ENCODE peak calls at places on chromosome 9, in six cellular contexts. C, O, D, Q, E and A are unnamed samples. For H3K27me3, the result is how much of the 10 kb centered on the place peaks cover.

GRCh38 chr9:2109066-2109650 is 94.0 kb downstream of the SMARCA2 start:
- DNase-seq in Q (no peak), D (no peak), O (peak), E (no peak), C (no peak), A (peak)

GRCh38 chr9:78994476-78994875 is 577.3 kb upstream of the TLE4 start:
- DNase-seq in C (no peak), Q (no peak), O (no peak), E (peak), D (no peak), A (no peak)

GRCh38 chr9:34701023-34701768 is 8.7 kb downstream of the CCL21 start:
- DNase-seq in O (peak), D (peak), Q (peak), C (peak), E (peak), A (no peak)

GRCh38 chr9:115379719-115380118 is 261.8 kb upstream of the TNC start:
- DNase-seq in E (no peak), D (no peak), O (no peak), Q (no peak), C (no peak), A (no peak)

GRCh38 chr9:72844440-72844768 is 108.4 kb downstream of the ALDH1A1 start:
- DNase-seq in C (no peak), O (no peak), D (no peak), E (no peak), Q (no peak), A (no peak)

GRCh38 chr9:136429683-136430590 is 9.7 kb downstream of the INPP5E start:
- DNase-seq in E (no peak), O (no peak), Q (no peak), D (no peak), C (no peak), A (no peak)

GRCh38 chr9:32350682-32351081 is 33.8 kb upstream of the ACO1 start:
- DNase-seq in O (peak), D (peak), E (peak), C (no peak), Q (no peak), A (no peak)

GRCh38 chr9:88905506-88905905 is 85.8 kb upstream of the S1PR3 start:
- DNase-seq in D (no peak), E (no peak), Q (no peak), O (peak), C (no peak), A (no peak)

GRCh38 chr9:131919181-131919580 is 160.5 kb downstream of the MED27 start:
- DNase-seq in C (no peak), E (no peak), D (no peak), Q (no peak), O (no peak), A (no peak)

GRCh38 chr9:71403106-71403505 is 281.7 kb upstream of the TRPM3 start:
- DNase-seq in E (no peak), O (no peak), D (no peak), Q (no peak), C (no peak), A (no peak)

GRCh38 chr9:129868571-129869486 is 33.6 kb downstream of the USP20 start:
- DNase-seq in Q (no peak), C (no peak), E (no peak), O (no peak), D (peak), A (no peak)

GRCh38 chr9:137127301-137128157 is 11.4 kb upstream of the GRIN1 start:
- DNase-seq in Q (no peak), C (peak), O (no peak), E (peak), D (peak), A (no peak)

GRCh38 chr9:112271466-112272098 is 61.8 kb downstream of the PTBP3 start:
- DNase-seq in D (no peak), Q (no peak), C (no peak), O (peak), E (no peak), A (no peak)

GRCh38 chr9:137129089-137129455 is 9.9 kb upstream of the GRIN1 start:
- DNase-seq in D (peak), Q (no peak), O (peak), E (no peak), C (peak), A (no peak)

GRCh38 chr9:75150512-75150911 is 62.2 kb downstream of the OSTF1 start:
- DNase-seq in Q (no peak), D (no peak), E (no peak), C (no peak), O (no peak), A (no peak)

GRCh38 chr9:83382421-83382820 is 155.8 kb downstream of the FRMD3 start:
- DNase-seq in E (no peak), C (no peak), D (no peak), Q (no peak), O (no peak), A (no peak)

GRCh38 chr9:4243113-4243512 is 56.8 kb downstream of the GLIS3 start:
- DNase-seq in E (no peak), D (peak), C (no peak), Q (no peak), O (no peak), A (no peak)

GRCh38 chr9:114387678-114388431 is at the start of gene AKNA:
- DNase-seq in E (peak), Q (peak), O (peak), C (peak), D (peak), A (no peak)

GRCh38 chr9:121945281-121945680 is 147.8 kb downstream of the TTLL11 start:
- DNase-seq in D (no peak), E (no peak), Q (no peak), O (no peak), C (no peak), A (no peak)
- H3K27me3 ChIP-seq in D (under half), E (under half), Q (under half), O (under half), C (under half), A (under half)

GRCh38 chr9:18438951-18439350 is 35.0 kb upstream of the ADAMTSL1 start:
- DNase-seq in D (no peak), O (no peak), E (no peak), C (no peak), Q (no peak), A (no peak)
- H3K4me3 ChIP-seq in D (no peak), O (peak), E (no peak), C (no peak), Q (peak), A (no peak)

DNA sequence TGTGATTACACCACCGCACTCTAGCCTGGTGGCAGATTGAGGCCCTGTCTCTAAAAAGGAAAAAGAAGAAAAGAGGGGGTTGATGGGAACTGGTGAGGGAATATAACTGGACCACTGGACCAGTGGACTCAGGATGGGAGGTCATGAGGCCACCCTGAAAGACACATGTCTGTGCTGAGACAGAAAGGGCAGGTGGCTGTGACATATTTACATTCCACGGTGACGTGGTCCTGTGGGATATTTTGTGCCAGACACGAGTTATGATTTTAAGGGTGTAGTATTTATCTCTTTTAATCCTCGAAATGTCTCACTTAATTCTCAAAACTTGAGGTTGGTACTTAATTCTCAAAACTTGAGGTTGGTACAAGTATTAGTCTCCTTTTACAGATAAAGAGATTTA is 32.9 kb downstream of the LHX2 start:
- DNase-seq in C (no peak), Q (no peak), E (no peak), D (no peak), O (no peak), A (no peak)
- H3K27me3 ChIP-seq in C (under half), Q (under half), E (under half), D (under half), O (under half), A (under half)

GRCh38 chr9:6049798-6050197 is 34.4 kb upstream of the RANBP6 start:
- DNase-seq in D (no peak), O (no peak), C (no peak), Q (no peak), E (peak), A (no peak)

GRCh38 chr9:6051511-6051950 is 36.1 kb upstream of the RANBP6 start:
- DNase-seq in E (peak), O (no peak), Q (no peak), D (no peak), C (no peak), A (no peak)

GRCh38 chr9:6055213-6055612 is 39.8 kb upstream of the RANBP6 start:
- DNase-seq in E (peak), C (no peak), Q (peak), O (peak), D (peak), A (peak)

GRCh38 chr9:6052520-6052919 is 37.1 kb upstream of the RANBP6 start:
- DNase-seq in O (no peak), Q (no peak), C (no peak), D (no peak), E (no peak), A (no peak)

DNA sequence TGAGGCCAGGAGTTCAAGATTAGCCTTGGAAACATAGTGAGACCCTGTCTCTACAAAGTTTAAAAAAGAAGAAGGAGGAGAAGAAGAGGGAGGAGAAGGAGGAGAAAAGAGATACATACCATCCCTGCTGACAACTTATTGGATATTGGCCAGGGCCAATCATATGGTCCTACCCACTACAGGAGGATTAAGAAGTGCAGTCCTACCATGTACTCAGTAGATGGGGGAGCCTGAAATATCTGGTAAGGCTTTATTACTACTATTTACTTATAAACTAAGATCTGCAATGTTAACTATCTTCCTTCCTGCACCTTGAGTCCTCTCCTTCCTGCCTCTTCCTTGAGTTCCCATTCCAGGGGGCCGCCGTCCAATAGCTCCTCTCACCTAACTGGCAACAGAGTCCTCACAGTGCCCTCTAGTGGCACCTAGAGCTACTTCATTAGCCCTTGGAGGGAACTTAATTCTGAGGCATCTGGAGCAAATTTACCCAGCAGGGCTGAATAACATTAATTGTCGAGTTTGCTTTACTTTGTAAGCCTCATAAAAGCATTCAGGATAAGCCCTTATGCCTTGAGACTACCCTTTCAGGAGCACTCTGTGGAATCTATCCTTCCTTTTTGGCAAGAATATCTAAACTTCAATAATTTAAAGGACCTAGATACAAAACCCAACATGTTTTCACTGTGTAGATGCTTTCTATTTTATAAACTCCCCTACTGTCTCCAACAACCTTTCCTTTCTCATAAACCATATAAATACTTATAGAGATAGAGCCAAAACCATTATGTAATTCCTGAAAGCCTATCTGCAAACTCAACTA is 39.1 kb upstream of the RANBP6 start:
- DNase-seq in Q (peak), O (peak), D (peak), E (peak), C (no peak), A (peak)
- H3K4me3 ChIP-seq in Q (no peak), O (no peak), D (no peak), E (no peak), C (no peak), A (no peak)